ENCODE peak calls at places on chromosomes 4 and X, in four cellular contexts. I, H, K and A are unnamed samples.

GRCh38 chrX:13275031-13275430 is 44.8 kb downstream of the ATXN3L start:
- DNase-seq in K (no peak), H (no peak), I (no peak), A (no peak)

GRCh38 chr4:74258949-74259348 is 49.3 kb upstream of the EPGN start:
- DNase-seq in H (no peak), I (peak; percentile 55), K (no peak), A (no peak)

GRCh38 chr4:79184461-79184860 is 141.4 kb downstream of the NAA11 start:
- DNase-seq in K (no peak), H (no peak), I (no peak), A (no peak)

GRCh38 chr4:16169491-16169890 is 56.8 kb downstream of the TAPT1 start:
- DNase-seq in K (no peak), I (no peak), H (no peak), A (no peak)

GRCh38 chrX:15674514-15674898 is 9.9 kb upstream of the CLTRN start:
- DNase-seq in K (no peak), I (peak; percentile 99), H (peak; percentile 94), A (peak; percentile 88)

GRCh38 chrX:102712216-102712966 is at the start of gene GPRASP2:
- DNase-seq in H (peak; percentile 76), K (no peak), I (peak; percentile 54), A (peak; percentile 43)

GRCh38 chrX:10608099-10608498 is 12.3 kb downstream of the MID1 start:
- DNase-seq in I (no peak), H (no peak), K (no peak), A (no peak)

GRCh38 chr4:152454398-152455011 is 81.4 kb downstream of the FBXW7 start:
- DNase-seq in H (no peak), I (no peak), K (no peak), A (no peak)

GRCh38 chrX:135974279-135974856 is 580 bp upstream of the MMGT1 start:
- DNase-seq in K (peak; percentile 78), H (peak; percentile 87), I (peak; percentile 80), A (peak; percentile 64)

GRCh38 chrX:6307156-6307555 is 78.5 kb upstream of the NLGN4X start:
- DNase-seq in I (no peak), H (no peak), K (no peak), A (no peak)

GRCh38 chr4:140038031-140038533 is 115.9 kb downstream of the MAML3 start:
- DNase-seq in K (peak; percentile 56), I (no peak), H (no peak), A (no peak)

GRCh38 chr4:48967626-48968025 is 18.4 kb upstream of the CWH43 start:
- DNase-seq in I (no peak), K (no peak), H (no peak), A (no peak)

GRCh38 chr4:149345424-149345823 is 470.2 kb downstream of the IQCM start:
- DNase-seq in H (no peak), I (no peak), K (no peak), A (no peak)

GRCh38 chr4:80202190-80202711 is 4.9 kb downstream of the PRDM8 start:
- DNase-seq in I (peak; percentile 75), H (peak; percentile 92), K (no peak), A (peak; percentile 77)

GRCh38 chr4:150336676-150337412 is 245.1 kb upstream of the MAB21L2 start:
- DNase-seq in H (no peak), K (no peak), I (no peak), A (no peak)

GRCh38 chr4:176270669-176271068 is 1.6 kb upstream of the ASB5 start:
- DNase-seq in I (no peak), K (no peak), H (no peak), A (no peak)

GRCh38 chrX:64894454-64895038 is 81.7 kb downstream of the ZC4H2 start:
- DNase-seq in I (peak; percentile 49), H (no peak), K (peak; percentile 30), A (peak; percentile 57)

GRCh38 chrX:46559062-46559461 is 13.8 kb upstream of the ZNF674 start:
- DNase-seq in I (no peak), H (no peak), K (no peak), A (no peak)

GRCh38 chr4:73705056-73705432 is 35.3 kb upstream of the CXCL8 start:
- DNase-seq in K (no peak), I (no peak), H (no peak), A (no peak)

GRCh38 chrX:21383546-21383945 is 9.3 kb downstream of the CNKSR2 start:
- DNase-seq in I (no peak), H (no peak), K (no peak), A (no peak)

GRCh38 chrX:21384178-21384577 is 10.0 kb downstream of the CNKSR2 start:
- DNase-seq in K (no peak), I (no peak), H (no peak), A (no peak)

GRCh38 chrX:21382715-21383114 is 8.5 kb downstream of the CNKSR2 start:
- DNase-seq in K (no peak), I (no peak), H (no peak), A (no peak)
- TF ChIP-seq CTCF in K (peak; percentile 39), I (no peak), H (peak; percentile 18), A (peak; percentile 28)

GRCh38 chrX:17160971-17161370 is 214.0 kb upstream of the NHS start:
- DNase-seq in K (no peak), H (no peak), I (no peak), A (no peak)
- TF ChIP-seq CTCF in K (no peak), H (no peak), I (no peak), A (no peak)

DNA sequence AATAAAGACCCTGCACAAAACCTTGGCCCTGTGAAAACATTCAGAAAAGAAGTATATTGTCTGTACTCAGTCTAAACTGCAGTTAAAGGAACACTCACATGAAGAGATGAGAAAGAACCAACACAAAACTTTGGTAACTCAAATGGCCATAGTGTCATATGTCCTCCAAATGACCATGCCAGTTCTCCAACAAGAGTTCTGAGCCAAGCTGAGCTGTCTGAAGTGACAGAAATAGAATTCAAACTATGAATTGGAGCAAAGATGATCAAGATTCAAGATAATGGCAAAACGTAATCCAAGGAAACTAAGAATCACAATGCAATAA is 739.3 kb upstream of the NDST4 start:
- DNase-seq in I (no peak), H (no peak), K (no peak), A (no peak)
- TF ChIP-seq CTCF in I (no peak), H (no peak), K (no peak), A (no peak)

GRCh38 chr4:47747846-47748494 is 89.9 kb downstream of the CORIN start:
- DNase-seq in K (no peak), I (no peak), H (no peak), A (no peak)
- TF ChIP-seq CTCF in K (no peak), I (no peak), H (no peak), A (no peak)

GRCh38 chr4:785332-786073 is 40.4 kb downstream of the CPLX1 start:
- DNase-seq in H (no peak), I (no peak), K (no peak), A (no peak)

GRCh38 chr4:787561-787981 is 38.4 kb downstream of the CPLX1 start:
- DNase-seq in K (no peak), I (no peak), H (no peak), A (no peak)

GRCh38 chr4:788006-788635 is 37.8 kb downstream of the CPLX1 start:
- DNase-seq in I (no peak), K (no peak), H (no peak), A (no peak)

GRCh38 chr4:786074-786741 is 39.7 kb downstream of the CPLX1 start:
- DNase-seq in I (no peak), K (no peak), H (no peak), A (no peak)

DNA sequence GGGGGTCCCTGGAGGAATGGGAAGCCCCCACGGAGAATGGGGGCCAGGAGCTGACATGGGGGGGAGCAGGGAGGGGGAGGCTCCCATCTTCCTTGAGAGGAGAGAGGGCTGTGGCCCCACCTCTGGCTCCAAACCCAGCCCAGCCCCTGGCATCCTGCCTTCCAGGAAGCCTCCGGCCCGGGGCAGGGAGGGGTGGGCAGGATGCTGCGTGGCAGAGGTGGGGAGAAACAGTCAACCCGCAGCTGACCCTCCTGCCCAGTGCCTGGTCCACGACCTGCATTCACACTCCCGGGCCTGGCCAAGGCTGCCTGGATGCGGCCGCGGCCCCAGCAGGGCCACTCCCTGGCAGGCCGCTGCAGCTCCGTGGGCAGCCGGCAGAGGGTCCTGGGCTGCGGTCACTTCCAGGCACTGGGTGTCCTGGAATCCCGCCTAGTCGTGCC is 39.0 kb downstream of the CPLX1 start:
- DNase-seq in H (peak; percentile 67), I (no peak), K (no peak), A (no peak)
- TF ChIP-seq CTCF in H (peak; percentile 19), I (peak; percentile 17), K (no peak), A (no peak)

GRCh38 chrX:69060631-69061408 is 104.4 kb downstream of the PJA1 start:
- DNase-seq in H (no peak), I (peak; percentile 62), K (no peak), A (no peak)
- TF ChIP-seq CTCF in H (peak; percentile 31), I (peak; percentile 23), K (no peak), A (no peak)